ENCODE peak calls at places on chromosome 9, in eight cellular contexts. K is activated gamma-delta T cell treated with Interleukin-2 at 50 U/mL for 16 hours, U is cardiac muscle cell, A is NCI-H2171, Y is iris pigment epithelial cell, P is hepatocyte, R is NCI-H1930, D is type B pancreatic cell. Z is an unnamed sample.

GRCh38 chr9:35929188-35929718 is 20.0 kb downstream of the SPAAR start:
- DNase-seq in Y (no peak), K (no peak), U (no peak), A (no peak), R (no peak), D (no peak), P (no peak), Z (no peak)

GRCh38 chr9:114731701-114732100 is 49.7 kb upstream of the TEX48 start:
- DNase-seq in A (no peak), P (peak; percentile 56), Y (no peak), R (no peak), K (no peak), D (no peak), U (no peak), Z (peak; percentile 48)

GRCh38 chr9:100108572-100108971 is 9.5 kb downstream of the INVS start:
- DNase-seq in A (no peak), R (no peak), U (peak; percentile 17), D (no peak), K (no peak), P (no peak), Y (no peak), Z (no peak)

GRCh38 chr9:127172066-127172707 is 49.8 kb upstream of the ANGPTL2 start:
- DNase-seq in R (no peak), D (peak; percentile 49), A (no peak), U (no peak), K (no peak), Y (no peak), P (no peak), Z (no peak)

GRCh38 chr9:128249914-128250838 is 25.6 kb downstream of the GOLGA2 start:
- DNase-seq in R (peak; percentile 81), Y (peak; percentile 85), D (peak; percentile 95), U (peak; percentile 63), K (peak; percentile 97), P (peak; percentile 94), A (no peak), Z (peak; percentile 86)

GRCh38 chr9:91427873-91428272 is 4.2 kb upstream of the NFIL3 start:
- DNase-seq in K (no peak), U (peak; percentile 81), P (peak; percentile 29), D (no peak), Y (peak; percentile 76), A (no peak), R (no peak), Z (peak; percentile 77)

GRCh38 chr9:86202338-86202882 is 57.0 kb downstream of the C9orf153 start:
- DNase-seq in A (peak; percentile 2), P (peak; percentile 62), Y (peak; percentile 64), K (peak; percentile 14), U (peak; percentile 63), R (no peak), D (no peak), Z (peak; percentile 25)

GRCh38 chr9:38318755-38319495 is 73.6 kb upstream of the ALDH1B1 start:
- DNase-seq in D (no peak), Y (peak; percentile 61), K (no peak), U (peak; percentile 44), P (peak; percentile 57), A (no peak), R (no peak), Z (peak; percentile 30)

GRCh38 chr9:124652203-124652992 is 118.7 kb downstream of the NR6A1 start:
- DNase-seq in A (no peak), Y (peak; percentile 95), D (no peak), R (no peak), K (no peak), U (peak; percentile 67), P (peak; percentile 52), Z (peak; percentile 96)

GRCh38 chr9:109476781-109477268 is 21.3 kb downstream of the PTPN3 start:
- DNase-seq in K (no peak), R (no peak), Y (no peak), A (no peak), U (no peak), P (peak; percentile 79), D (no peak), Z (peak; percentile 70)

GRCh38 chr9:137918331-137919094 is 40.9 kb downstream of the CACNA1B start:
- DNase-seq in A (no peak), U (no peak), K (no peak), P (peak; percentile 26), D (peak; percentile 18), R (no peak), Y (no peak), Z (no peak)

GRCh38 chr9:82865524-82865923 is 197.4 kb downstream of the RASEF start:
- DNase-seq in K (no peak), D (no peak), R (no peak), U (no peak), A (no peak), P (no peak), Y (no peak), Z (no peak)

GRCh38 chr9:37542488-37542887 is 33.7 kb downstream of the FBXO10 start:
- DNase-seq in K (no peak), Y (no peak), A (no peak), U (no peak), R (no peak), D (no peak), P (no peak), Z (no peak)